ENCODE peak calls at places on chromosomes 11 and 22, in seven cellular contexts. One of them, this sample, is unnamed.
A peak's percentile ranks its signal among the peaks of the same experiment; 100 is the strongest.

GRCh38 chr11:87351671-87352070 is 313.9 kb downstream of the TMEM135 start:
- DNase-seq in CD8-positive, alpha-beta T cell: no peak
- DNase-seq in endothelial cell of umbilical vein: no peak
- DNase-seq in foreskin keratinocyte: no peak
- DNase-seq in SJCRH30: no peak
- DNase-seq in naive thymus-derived CD4-positive, alpha-beta T cell: no peak
- DNase-seq in pancreas: no peak
- DNase-seq in this sample: no peak

GRCh38 chr11:94581926-94582325 is 14.8 kb downstream of the PIWIL4 start:
- DNase-seq in foreskin keratinocyte: no peak
- DNase-seq in endothelial cell of umbilical vein: no peak
- DNase-seq in SJCRH30: no peak
- DNase-seq in CD8-positive, alpha-beta T cell: no peak
- DNase-seq in pancreas: no peak
- DNase-seq in naive thymus-derived CD4-positive, alpha-beta T cell: no peak
- DNase-seq in this sample: no peak

GRCh38 chr11:36141595-36141994 is 147.6 kb downstream of the COMMD9 start:
- DNase-seq in pancreas: no peak
- DNase-seq in CD8-positive, alpha-beta T cell: no peak
- DNase-seq in foreskin keratinocyte: no peak
- DNase-seq in SJCRH30: no peak
- DNase-seq in naive thymus-derived CD4-positive, alpha-beta T cell: no peak
- DNase-seq in endothelial cell of umbilical vein: no peak
- DNase-seq in this sample: no peak

GRCh38 chr22:41217553-41218157 is 12.5 kb downstream of the L3MBTL2 start:
- DNase-seq in SJCRH30: peak; percentile 81
- DNase-seq in pancreas: no peak
- DNase-seq in naive thymus-derived CD4-positive, alpha-beta T cell: peak; percentile 41
- DNase-seq in foreskin keratinocyte: peak; percentile 97
- DNase-seq in endothelial cell of umbilical vein: peak; percentile 72
- DNase-seq in CD8-positive, alpha-beta T cell: peak; percentile 25
- DNase-seq in this sample: peak; percentile 80

GRCh38 chr22:50702261-50702671 is 29.6 kb downstream of the SHANK3 start:
- DNase-seq in foreskin keratinocyte: peak; percentile 100
- DNase-seq in naive thymus-derived CD4-positive, alpha-beta T cell: no peak
- DNase-seq in SJCRH30: no peak
- DNase-seq in CD8-positive, alpha-beta T cell: no peak
- DNase-seq in endothelial cell of umbilical vein: no peak
- DNase-seq in pancreas: no peak
- DNase-seq in this sample: no peak

GRCh38 chr11:124798991-124799383 is 1.2 kb downstream of the MSANTD2 start:
- DNase-seq in SJCRH30: peak; percentile 32
- DNase-seq in CD8-positive, alpha-beta T cell: no peak
- DNase-seq in naive thymus-derived CD4-positive, alpha-beta T cell: no peak
- DNase-seq in pancreas: no peak
- DNase-seq in foreskin keratinocyte: peak; percentile 17
- DNase-seq in endothelial cell of umbilical vein: peak; percentile 58
- DNase-seq in this sample: no peak

GRCh38 chr11:14544611-14545010 is 24.4 kb upstream of the PSMA1 start:
- DNase-seq in foreskin keratinocyte: no peak
- DNase-seq in pancreas: no peak
- DNase-seq in endothelial cell of umbilical vein: no peak
- DNase-seq in CD8-positive, alpha-beta T cell: no peak
- DNase-seq in naive thymus-derived CD4-positive, alpha-beta T cell: no peak
- DNase-seq in SJCRH30: no peak
- DNase-seq in this sample: no peak

GRCh38 chr11:76236092-76237026 is 30.1 kb upstream of the WNT11 start:
- DNase-seq in pancreas: no peak
- DNase-seq in naive thymus-derived CD4-positive, alpha-beta T cell: no peak
- DNase-seq in SJCRH30: peak; percentile 89
- DNase-seq in foreskin keratinocyte: peak; percentile 32
- DNase-seq in CD8-positive, alpha-beta T cell: peak; percentile 37
- DNase-seq in endothelial cell of umbilical vein: no peak
- DNase-seq in this sample: peak; percentile 67

GRCh38 chr11:72222106-72222891 is 2.3 kb upstream of the INPPL1 start:
- DNase-seq in pancreas: no peak
- DNase-seq in foreskin keratinocyte: no peak
- DNase-seq in CD8-positive, alpha-beta T cell: no peak
- DNase-seq in naive thymus-derived CD4-positive, alpha-beta T cell: no peak
- DNase-seq in SJCRH30: no peak
- DNase-seq in endothelial cell of umbilical vein: no peak
- DNase-seq in this sample: no peak

GRCh38 chr11:78069465-78069864 is 5.8 kb downstream of the THRSP start:
- DNase-seq in pancreas: no peak
- DNase-seq in naive thymus-derived CD4-positive, alpha-beta T cell: no peak
- DNase-seq in CD8-positive, alpha-beta T cell: no peak
- DNase-seq in SJCRH30: no peak
- DNase-seq in foreskin keratinocyte: no peak
- DNase-seq in endothelial cell of umbilical vein: peak; percentile 32
- DNase-seq in this sample: no peak

GRCh38 chr11:128613300-128613995 is 26.1 kb upstream of the ETS1 start:
- DNase-seq in pancreas: no peak
- DNase-seq in endothelial cell of umbilical vein: no peak
- DNase-seq in SJCRH30: no peak
- DNase-seq in CD8-positive, alpha-beta T cell: no peak
- DNase-seq in naive thymus-derived CD4-positive, alpha-beta T cell: no peak
- DNase-seq in foreskin keratinocyte: no peak
- DNase-seq in this sample: no peak

GRCh38 chr11:15541079-15541478 is 426.4 kb downstream of the INSC start:
- DNase-seq in endothelial cell of umbilical vein: no peak
- DNase-seq in naive thymus-derived CD4-positive, alpha-beta T cell: no peak
- DNase-seq in CD8-positive, alpha-beta T cell: no peak
- DNase-seq in foreskin keratinocyte: no peak
- DNase-seq in SJCRH30: no peak
- DNase-seq in pancreas: no peak
- DNase-seq in this sample: no peak

GRCh38 chr11:118931576-118931975 is 5.8 kb upstream of the BCL9L start:
- DNase-seq in naive thymus-derived CD4-positive, alpha-beta T cell: no peak
- DNase-seq in foreskin keratinocyte: no peak
- DNase-seq in pancreas: no peak
- DNase-seq in endothelial cell of umbilical vein: no peak
- DNase-seq in SJCRH30: no peak
- DNase-seq in CD8-positive, alpha-beta T cell: no peak
- DNase-seq in this sample: no peak

GRCh38 chr11:77400775-77401469 is 73.0 kb downstream of the PAK1 start:
- DNase-seq in SJCRH30: no peak
- DNase-seq in pancreas: no peak
- DNase-seq in endothelial cell of umbilical vein: no peak
- DNase-seq in CD8-positive, alpha-beta T cell: no peak
- DNase-seq in naive thymus-derived CD4-positive, alpha-beta T cell: no peak
- DNase-seq in foreskin keratinocyte: no peak
- DNase-seq in this sample: no peak

GRCh38 chr11:97607301-97608000 is 1217.6 kb downstream of the JRKL start:
- DNase-seq in CD8-positive, alpha-beta T cell: no peak
- DNase-seq in naive thymus-derived CD4-positive, alpha-beta T cell: no peak
- DNase-seq in SJCRH30: peak; percentile 35
- DNase-seq in endothelial cell of umbilical vein: no peak
- DNase-seq in foreskin keratinocyte: no peak
- DNase-seq in pancreas: no peak
- DNase-seq in this sample: no peak

GRCh38 chr11:61172353-61172752 is 11.1 kb upstream of the VPS37C start:
- DNase-seq in SJCRH30: no peak
- DNase-seq in naive thymus-derived CD4-positive, alpha-beta T cell: no peak
- DNase-seq in CD8-positive, alpha-beta T cell: no peak
- DNase-seq in foreskin keratinocyte: no peak
- DNase-seq in endothelial cell of umbilical vein: no peak
- DNase-seq in pancreas: no peak
- DNase-seq in this sample: no peak

GRCh38 chr22:39528080-39528661 is 4.4 kb downstream of the RPS19BP1 start:
- DNase-seq in SJCRH30: peak; percentile 83
- DNase-seq in naive thymus-derived CD4-positive, alpha-beta T cell: no peak
- DNase-seq in endothelial cell of umbilical vein: no peak
- DNase-seq in foreskin keratinocyte: no peak
- DNase-seq in CD8-positive, alpha-beta T cell: no peak
- DNase-seq in pancreas: peak; percentile 36
- DNase-seq in this sample: no peak

GRCh38 chr11:80103149-80103859 is 662.5 kb upstream of the TENM4 start:
- DNase-seq in foreskin keratinocyte: peak; percentile 90
- DNase-seq in naive thymus-derived CD4-positive, alpha-beta T cell: no peak
- DNase-seq in SJCRH30: no peak
- DNase-seq in pancreas: no peak
- DNase-seq in CD8-positive, alpha-beta T cell: no peak
- DNase-seq in endothelial cell of umbilical vein: no peak
- DNase-seq in this sample: no peak

GRCh38 chr11:112042161-112042960 is 17.2 kb downstream of the DLAT start:
- DNase-seq in endothelial cell of umbilical vein: peak; percentile 67
- DNase-seq in pancreas: no peak
- DNase-seq in CD8-positive, alpha-beta T cell: no peak
- DNase-seq in naive thymus-derived CD4-positive, alpha-beta T cell: no peak
- DNase-seq in foreskin keratinocyte: no peak
- DNase-seq in SJCRH30: peak; percentile 6
- DNase-seq in this sample: no peak

GRCh38 chr11:331332-332060 is 10.8 kb upstream of the IFITM3 start:
- DNase-seq in endothelial cell of umbilical vein: no peak
- DNase-seq in foreskin keratinocyte: no peak
- DNase-seq in SJCRH30: no peak
- DNase-seq in pancreas: no peak
- DNase-seq in CD8-positive, alpha-beta T cell: no peak
- DNase-seq in naive thymus-derived CD4-positive, alpha-beta T cell: no peak
- DNase-seq in this sample: no peak

GRCh38 chr11:6578134-6578533 is 25.3 kb downstream of the RRP8 start:
- DNase-seq in SJCRH30: no peak
- DNase-seq in foreskin keratinocyte: no peak
- DNase-seq in pancreas: no peak
- DNase-seq in naive thymus-derived CD4-positive, alpha-beta T cell: no peak
- DNase-seq in CD8-positive, alpha-beta T cell: no peak
- DNase-seq in endothelial cell of umbilical vein: no peak
- DNase-seq in this sample: no peak

GRCh38 chr11:62433141-62433543 is 14.3 kb downstream of the SCGB1A1 start:
- DNase-seq in CD8-positive, alpha-beta T cell: no peak
- DNase-seq in naive thymus-derived CD4-positive, alpha-beta T cell: no peak
- DNase-seq in endothelial cell of umbilical vein: no peak
- DNase-seq in pancreas: no peak
- DNase-seq in SJCRH30: no peak
- DNase-seq in foreskin keratinocyte: no peak
- DNase-seq in this sample: no peak

GRCh38 chr11:64358536-64358906 is 441 bp upstream of the RPS6KA4 start:
- DNase-seq in CD8-positive, alpha-beta T cell: no peak
- DNase-seq in pancreas: no peak
- DNase-seq in naive thymus-derived CD4-positive, alpha-beta T cell: no peak
- DNase-seq in foreskin keratinocyte: no peak
- DNase-seq in SJCRH30: no peak
- DNase-seq in endothelial cell of umbilical vein: no peak
- DNase-seq in this sample: no peak
- H3K27ac ChIP-seq in CD8-positive, alpha-beta T cell: peak overlapping the region; percentile 37
- H3K27ac ChIP-seq in pancreas: peak overlapping the region; percentile 80
- H3K27ac ChIP-seq in naive thymus-derived CD4-positive, alpha-beta T cell: peak overlapping the region; percentile 68
- H3K27ac ChIP-seq in foreskin keratinocyte: peak overlapping the region; percentile 57
- H3K27ac ChIP-seq in SJCRH30: peak overlapping the region; percentile 53
- H3K27ac ChIP-seq in endothelial cell of umbilical vein: peak overlapping the region; percentile 70
- H3K27ac ChIP-seq in this sample: peak overlapping the region; percentile 92

GRCh38 chr11:47328449-47329390 is 23.8 kb downstream of the MYBPC3 start:
- DNase-seq in foreskin keratinocyte: no peak
- DNase-seq in pancreas: no peak
- DNase-seq in endothelial cell of umbilical vein: no peak
- DNase-seq in SJCRH30: no peak
- DNase-seq in CD8-positive, alpha-beta T cell: no peak
- DNase-seq in naive thymus-derived CD4-positive, alpha-beta T cell: no peak
- DNase-seq in this sample: no peak

GRCh38 chr11:47332303-47332711 is 20.2 kb downstream of the MYBPC3 start:
- DNase-seq in endothelial cell of umbilical vein: no peak
- DNase-seq in SJCRH30: no peak
- DNase-seq in CD8-positive, alpha-beta T cell: no peak
- DNase-seq in foreskin keratinocyte: no peak
- DNase-seq in naive thymus-derived CD4-positive, alpha-beta T cell: no peak
- DNase-seq in pancreas: no peak
- DNase-seq in this sample: peak; percentile 15

GRCh38 chr11:47329431-47329993 is 23.0 kb downstream of the MYBPC3 start:
- DNase-seq in foreskin keratinocyte: no peak
- DNase-seq in pancreas: no peak
- DNase-seq in CD8-positive, alpha-beta T cell: no peak
- DNase-seq in naive thymus-derived CD4-positive, alpha-beta T cell: no peak
- DNase-seq in SJCRH30: no peak
- DNase-seq in endothelial cell of umbilical vein: no peak
- DNase-seq in this sample: no peak

GRCh38 chr11:47331454-47332302 is 20.8 kb downstream of the MYBPC3 start:
- DNase-seq in pancreas: no peak
- DNase-seq in endothelial cell of umbilical vein: no peak
- DNase-seq in naive thymus-derived CD4-positive, alpha-beta T cell: no peak
- DNase-seq in SJCRH30: no peak
- DNase-seq in CD8-positive, alpha-beta T cell: no peak
- DNase-seq in foreskin keratinocyte: no peak
- DNase-seq in this sample: no peak

DNA sequence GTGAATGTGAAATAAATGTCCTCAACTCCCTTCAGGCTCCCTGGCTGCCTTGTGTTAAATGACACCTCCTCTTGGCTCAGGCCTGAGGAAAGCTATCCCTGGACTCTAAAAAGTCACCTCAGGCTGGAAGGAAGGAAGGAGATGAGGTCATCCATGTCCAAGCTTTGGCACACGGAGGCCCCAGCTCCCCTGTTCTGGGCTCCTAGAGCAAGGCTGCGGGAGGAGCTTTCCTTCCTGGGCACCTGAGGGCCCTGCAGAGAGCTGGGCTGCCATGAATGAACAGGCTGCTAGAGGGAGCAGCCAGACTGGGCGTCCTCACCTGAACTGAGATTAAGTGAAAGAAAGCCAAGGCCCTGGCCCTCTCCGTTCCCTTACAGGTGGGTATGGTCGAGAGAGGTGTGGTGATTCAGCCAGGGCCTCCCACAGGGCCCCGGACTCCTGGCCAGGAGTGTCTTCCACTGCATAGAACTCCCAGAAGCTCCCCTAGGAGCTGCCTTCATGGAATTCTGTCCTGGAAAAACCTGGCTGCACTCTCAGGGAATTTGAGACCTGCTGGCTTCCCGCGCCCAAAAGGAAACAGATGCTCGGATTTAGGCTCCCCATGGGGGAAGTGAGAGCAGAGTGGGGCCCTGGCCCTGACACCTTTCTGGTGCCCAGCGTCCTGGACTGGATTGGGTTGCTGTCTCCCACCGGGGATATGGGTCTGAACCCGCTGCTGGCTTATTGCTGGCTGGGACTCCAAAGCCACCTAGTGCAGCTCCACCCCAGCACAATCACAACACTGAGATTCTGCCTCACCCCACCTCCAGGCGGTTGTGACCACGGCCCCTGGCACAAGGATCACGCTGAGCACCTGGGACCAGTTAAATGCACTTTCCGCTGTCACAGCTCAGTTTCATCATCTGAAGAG is 22.2 kb downstream of the MYBPC3 start:
- DNase-seq in endothelial cell of umbilical vein: peak; percentile 52
- DNase-seq in SJCRH30: no peak
- DNase-seq in CD8-positive, alpha-beta T cell: no peak
- DNase-seq in foreskin keratinocyte: peak; percentile 5
- DNase-seq in pancreas: no peak
- DNase-seq in naive thymus-derived CD4-positive, alpha-beta T cell: peak; percentile 11
- DNase-seq in this sample: no peak
- H3K4me1 ChIP-seq in endothelial cell of umbilical vein: peaks cover 16% of the 10 kb centered on the region
- H3K4me1 ChIP-seq in SJCRH30: no peaks in the 10 kb centered on the region
- H3K4me1 ChIP-seq in CD8-positive, alpha-beta T cell: no peaks in the 10 kb centered on the region
- H3K4me1 ChIP-seq in foreskin keratinocyte: no peaks in the 10 kb centered on the region
- H3K4me1 ChIP-seq in pancreas: no peaks in the 10 kb centered on the region
- H3K4me1 ChIP-seq in naive thymus-derived CD4-positive, alpha-beta T cell: no peaks in the 10 kb centered on the region
- H3K4me1 ChIP-seq in this sample: peaks cover 80% of the 10 kb centered on the region

GRCh38 chr11:45468265-45468856 is 182.2 kb upstream of the SYT13 start:
- DNase-seq in endothelial cell of umbilical vein: peak; percentile 6
- DNase-seq in CD8-positive, alpha-beta T cell: no peak
- DNase-seq in foreskin keratinocyte: no peak
- DNase-seq in pancreas: no peak
- DNase-seq in naive thymus-derived CD4-positive, alpha-beta T cell: no peak
- DNase-seq in SJCRH30: peak; percentile 22
- DNase-seq in this sample: no peak
- H3K27ac ChIP-seq in endothelial cell of umbilical vein: no peak overlapping the region
- H3K27ac ChIP-seq in CD8-positive, alpha-beta T cell: no peak overlapping the region
- H3K27ac ChIP-seq in foreskin keratinocyte: no peak overlapping the region
- H3K27ac ChIP-seq in pancreas: no peak overlapping the region
- H3K27ac ChIP-seq in naive thymus-derived CD4-positive, alpha-beta T cell: no peak overlapping the region
- H3K27ac ChIP-seq in SJCRH30: no peak overlapping the region
- H3K27ac ChIP-seq in this sample: no peak overlapping the region

GRCh38 chr22:46769191-46769675 is 6.8 kb downstream of the TBC1D22A start:
- DNase-seq in naive thymus-derived CD4-positive, alpha-beta T cell: no peak
- DNase-seq in pancreas: no peak
- DNase-seq in SJCRH30: no peak
- DNase-seq in CD8-positive, alpha-beta T cell: no peak
- DNase-seq in endothelial cell of umbilical vein: no peak
- DNase-seq in foreskin keratinocyte: no peak
- DNase-seq in this sample: peak; percentile 64
- H3K4me1 ChIP-seq in naive thymus-derived CD4-positive, alpha-beta T cell: peaks cover 21% of the 10 kb centered on the region
- H3K4me1 ChIP-seq in pancreas: peaks cover 24% of the 10 kb centered on the region
- H3K4me1 ChIP-seq in SJCRH30: peaks cover 27% of the 10 kb centered on the region
- H3K4me1 ChIP-seq in CD8-positive, alpha-beta T cell: peaks cover 51% of the 10 kb centered on the region
- H3K4me1 ChIP-seq in endothelial cell of umbilical vein: peaks cover 18% of the 10 kb centered on the region
- H3K4me1 ChIP-seq in foreskin keratinocyte: peaks cover 1% of the 10 kb centered on the region
- H3K4me1 ChIP-seq in this sample: peaks cover 84% of the 10 kb centered on the region